ENCODE peak calls at places on chromosomes 11 and 22, in six cellular contexts. O is HepG2, J is HCT116, M is K562, A is H1, G is GM12878. D is an unnamed sample.

GRCh38 chr11:121199516-121199915 is 93.1 kb upstream of the SC5D start:
- DNase-seq in O (no peak), J (no peak), M (no peak), A (no peak), G (no peak), D (no peak)

GRCh38 chr22:49018601-49019000 is 809.1 kb downstream of the BRD1 start:
- DNase-seq in O (no peak), J (no peak), M (no peak), A (no peak), G (no peak), D (no peak)

GRCh38 chr11:78432058-78432515 is 14.5 kb upstream of the GAB2 start:
- DNase-seq in O (no peak), J (no peak), M (no peak), A (no peak), G (no peak), D (no peak)

GRCh38 chr22:26619510-26619909 is 1.7 kb upstream of the CRYBB1 start:
- DNase-seq in O (no peak), J (no peak), M (peak; percentile 37), A (no peak), G (no peak), D (no peak)

GRCh38 chr11:986270-986951 is 50.1 kb downstream of the MUC6 start:
- DNase-seq in O (no peak), J (no peak), M (no peak), A (no peak), G (no peak), D (no peak)

GRCh38 chr22:25235547-25236290 is 16.3 kb downstream of the CRYBB2 start:
- DNase-seq in O (peak; percentile 71), J (peak; percentile 84), M (peak; percentile 100), A (peak; percentile 66), G (no peak), D (peak; percentile 79)

GRCh38 chr11:70282012-70282411 is 11.5 kb downstream of the PPFIA1 start:
- DNase-seq in O (no peak), J (no peak), M (no peak), A (no peak), G (no peak), D (no peak)

GRCh38 chr11:82869657-82870056 is 30.6 kb downstream of the PRCP start:
- DNase-seq in O (no peak), J (no peak), M (no peak), A (no peak), G (no peak), D (no peak)

GRCh38 chr11:117843666-117844484 is 19.3 kb upstream of the FXYD2 start:
- DNase-seq in O (no peak), J (peak; percentile 54), M (peak; percentile 73), A (no peak), G (no peak), D (peak; percentile 64)

GRCh38 chr11:47158242-47158641 is 18.4 kb downstream of the ARFGAP2 start:
- DNase-seq in O (no peak), J (no peak), M (no peak), A (no peak), G (no peak), D (no peak)

GRCh38 chr22:27480487-27480886 is 321.1 kb downstream of the MN1 start:
- DNase-seq in O (peak; percentile 74), J (no peak), M (no peak), A (no peak), G (no peak), D (no peak)

GRCh38 chr22:21591695-21592094 is 24.2 kb downstream of the UBE2L3 start:
- DNase-seq in O (no peak), J (no peak), M (no peak), A (no peak), G (no peak), D (no peak)

GRCh38 chr11:129225190-129225589 is 33.1 kb upstream of the ARHGAP32 start:
- DNase-seq in O (no peak), J (no peak), M (no peak), A (no peak), G (no peak), D (no peak)

GRCh38 chr11:31827458-31828206 is 16.5 kb upstream of the PAX6 start:
- DNase-seq in O (no peak), J (no peak), M (no peak), A (no peak), G (no peak), D (no peak)

GRCh38 chr11:118180300-118180703 is 3.9 kb upstream of the SCN2B start:
- DNase-seq in O (peak; percentile 59), J (peak; percentile 55), M (no peak), A (no peak), G (no peak), D (peak; percentile 58)

GRCh38 chr22:44964722-44965078 is 45.1 kb downstream of the PHF21B start:
- DNase-seq in O (no peak), J (no peak), M (no peak), A (no peak), G (no peak), D (no peak)

DNA sequence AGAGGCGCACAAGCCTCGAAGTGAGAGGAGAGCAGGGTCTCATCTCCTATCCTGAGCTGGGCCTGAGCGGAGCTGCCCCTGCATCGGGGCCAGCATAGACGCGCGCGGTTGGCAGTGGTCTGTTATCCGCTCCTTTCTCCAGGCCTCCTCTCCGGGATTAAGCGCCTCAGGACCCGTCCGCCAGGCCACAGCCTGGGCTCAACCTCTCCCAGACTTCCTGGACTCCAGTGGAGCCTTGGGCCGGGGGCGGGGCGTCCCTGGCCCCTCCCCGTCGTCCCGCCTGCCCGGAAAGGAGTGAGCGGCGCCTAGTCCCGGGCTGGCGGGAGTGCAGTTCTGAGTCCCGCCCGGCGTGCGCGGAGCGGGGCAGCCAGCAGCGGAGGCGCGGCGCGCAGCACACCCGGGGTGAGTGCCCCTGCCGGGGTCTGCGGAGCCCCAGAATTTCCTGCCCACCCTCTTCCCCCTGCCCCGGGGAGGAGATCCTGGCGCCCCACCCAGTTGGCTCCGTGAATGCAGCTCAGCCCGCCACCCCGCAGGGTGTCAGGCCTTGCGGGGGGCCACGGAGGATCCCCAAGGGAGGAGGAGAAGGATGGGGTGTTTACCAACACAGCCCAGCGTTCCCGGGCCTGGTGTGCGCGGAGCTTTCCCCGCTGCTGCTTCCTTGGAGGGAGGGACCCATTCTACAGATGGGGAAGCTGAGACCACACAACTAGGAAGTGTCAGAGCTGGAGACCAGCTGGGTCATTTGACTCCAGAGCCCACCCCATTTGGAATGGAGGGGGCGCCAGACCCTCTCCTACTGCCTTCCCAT is at the start of gene TCIRG1:
- DNase-seq in O (peak; percentile 79), J (peak; percentile 49), M (peak; percentile 90), A (peak; percentile 47), G (peak; percentile 15), D (peak; percentile 64)
- TF ChIP-seq ZNF274 in O (no peak), J (no peak), M (no peak), A (no peak), G (no peak), D (no peak)

GRCh38 chr22:43098356-43098755 is 9.2 kb upstream of the TTLL1 start:
- DNase-seq in O (no peak), J (no peak), M (no peak), A (no peak), G (no peak), D (no peak)

GRCh38 chr22:43100223-43100622 is 10.3 kb upstream of the BIK start:
- DNase-seq in O (peak; percentile 51), J (no peak), M (no peak), A (no peak), G (no peak), D (no peak)

GRCh38 chr22:43101306-43101705 is 9.2 kb upstream of the BIK start:
- DNase-seq in O (no peak), J (no peak), M (no peak), A (no peak), G (no peak), D (no peak)

GRCh38 chr22:43096420-43096819 is 7.2 kb upstream of the TTLL1 start:
- DNase-seq in O (no peak), J (no peak), M (no peak), A (no peak), G (no peak), D (no peak)

GRCh38 chr22:43099095-43099494 is 9.9 kb upstream of the TTLL1 start:
- DNase-seq in O (no peak), J (no peak), M (no peak), A (no peak), G (no peak), D (no peak)
- H3K4me1 ChIP-seq in O (peaks cover 54% of the 10 kb centered on the region), J (peaks cover 12% of the 10 kb centered on the region), M (peaks cover 21% of the 10 kb centered on the region), A (no peaks in the 10 kb centered on the region), G (no peaks in the 10 kb centered on the region), D (peaks cover 2% of the 10 kb centered on the region)

DNA sequence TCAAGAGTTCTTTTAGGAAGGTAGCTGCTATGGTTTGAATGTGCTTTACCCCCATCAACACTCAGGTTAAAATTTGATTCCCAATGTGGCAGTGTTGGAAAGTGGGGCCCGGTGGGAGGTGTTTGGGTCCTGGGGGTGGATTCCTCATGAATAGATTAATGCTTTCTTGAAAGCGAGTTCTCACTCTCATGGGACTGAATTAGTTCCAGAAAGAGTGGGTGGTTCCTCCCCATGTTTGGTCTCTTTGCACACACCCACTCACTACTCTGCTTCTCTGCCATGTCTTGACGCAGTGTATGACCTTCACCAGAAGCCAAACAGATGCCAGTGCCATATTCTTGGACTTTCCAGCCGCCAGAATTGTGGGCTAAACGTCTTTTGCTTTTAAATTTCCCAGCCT is 394.4 kb downstream of the OPCML start:
- DNase-seq in O (no peak), J (no peak), M (no peak), A (no peak), G (no peak), D (no peak)
- TF ChIP-seq ZNF274 in O (no peak), J (no peak), M (no peak), A (no peak), G (no peak), D (no peak)

GRCh38 chr22:30290318-30290678 is 993 bp upstream of the CASTOR1 start:
- DNase-seq in O (no peak), J (no peak), M (no peak), A (no peak), G (no peak), D (no peak)
- H3K4me1 ChIP-seq in O (peaks cover 29% of the 10 kb centered on the region), J (peaks cover 37% of the 10 kb centered on the region), M (peaks cover 19% of the 10 kb centered on the region), A (peaks cover 14% of the 10 kb centered on the region), G (peaks cover 25% of the 10 kb centered on the region), D (peaks cover 20% of the 10 kb centered on the region)

DNA sequence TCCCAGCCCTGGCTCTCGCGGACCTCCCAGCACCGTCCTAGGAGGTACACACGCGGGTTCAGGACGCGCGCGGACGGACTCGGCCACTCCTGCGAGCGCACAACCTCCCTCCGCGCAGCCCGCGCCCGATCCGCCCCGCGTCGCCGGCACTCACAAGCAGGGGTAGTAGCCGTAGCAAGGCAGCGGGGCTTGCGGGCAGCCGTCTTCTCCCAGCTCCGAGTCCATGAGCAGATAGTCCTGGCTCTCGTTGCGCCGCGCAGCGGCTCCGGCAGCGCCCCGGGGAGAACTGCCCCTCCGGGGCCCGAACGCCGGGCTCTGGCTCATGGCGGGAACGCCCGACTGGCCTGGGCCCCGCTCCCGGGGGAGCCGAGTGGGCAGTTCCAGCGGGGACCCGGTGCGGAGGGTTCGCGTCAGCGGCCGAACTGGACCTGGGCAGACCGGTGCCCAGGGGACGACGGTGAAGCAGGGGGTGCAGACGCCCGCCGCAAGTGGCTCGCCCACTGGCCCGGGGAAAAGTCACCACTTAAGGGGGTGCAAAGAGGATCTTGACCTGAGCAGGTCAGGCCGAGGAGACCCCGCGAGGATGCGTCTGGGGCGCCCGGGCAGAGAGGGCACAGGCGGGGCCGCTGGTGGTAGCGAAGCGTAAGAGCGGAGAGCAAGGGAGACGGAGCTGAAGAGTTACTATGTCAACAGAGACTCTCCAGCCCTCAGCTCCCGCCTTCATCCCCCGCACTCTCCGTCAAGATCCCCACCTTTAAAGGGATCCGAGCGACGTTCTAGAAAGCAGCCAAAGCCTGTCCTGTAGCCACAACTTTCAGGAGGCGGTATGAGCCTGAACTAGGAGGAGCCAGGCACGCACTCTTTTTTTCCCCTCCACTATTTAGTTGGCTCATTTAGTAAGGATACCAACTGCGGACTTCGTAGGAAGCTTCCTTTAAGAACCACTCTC is at the start of gene TRPC6:
- DNase-seq in O (no peak), J (no peak), M (no peak), A (no peak), G (no peak), D (peak; percentile 57)
- TF ChIP-seq ZNF274 in O (no peak), J (no peak), M (no peak), A (no peak), G (no peak), D (no peak)